ENCODE peak calls at places on chromosome 7, in seven cellular contexts. R is tibial artery; G is upper lobe of left lung; F is upper lobe of right lung; K is heart left ventricle; D is ovary; Z is CD8-positive, alpha-beta T cell. X is an unnamed sample. For H3K4me1 and H3K27me3, the result is how much of the 10 kb centered on the place peaks cover.

GRCh38 chr7:2198206-2198605 is 34.5 kb downstream of the MAD1L1 start:
- DNase-seq in R (peak), G (peak), F (peak), K (no peak), D (no peak), Z (no peak), X (no peak)

GRCh38 chr7:83072576-83073517 is 89.8 kb downstream of the PCLO start:
- DNase-seq in R (no peak), G (no peak), F (no peak), K (no peak), D (no peak), Z (no peak), X (no peak)

GRCh38 chr7:24685706-24686105 is 71.6 kb downstream of the GSDME start:
- DNase-seq in R (no peak), G (no peak), F (no peak), K (no peak), D (no peak), Z (no peak), X (no peak)

GRCh38 chr7:38542156-38542555 is 89.0 kb downstream of the AMPH start:
- DNase-seq in R (no peak), G (no peak), F (no peak), K (no peak), D (no peak), Z (no peak), X (no peak)

GRCh38 chr7:954330-955238 is at the start of gene ADAP1:
- DNase-seq in R (peak), G (peak), F (peak), K (no peak), D (peak), Z (peak), X (peak)

GRCh38 chr7:107147464-107148214 is 21.2 kb upstream of the HBP1 start:
- DNase-seq in R (no peak), G (peak), F (no peak), K (no peak), D (no peak), Z (peak), X (no peak)

GRCh38 chr7:134845461-134845860 is 66.0 kb downstream of the CALD1 start:
- DNase-seq in R (no peak), G (no peak), F (no peak), K (no peak), D (no peak), Z (no peak), X (no peak)

GRCh38 chr7:104973909-104974415 is 40.0 kb upstream of the KMT2E start:
- DNase-seq in R (no peak), G (no peak), F (no peak), K (peak), D (no peak), Z (no peak), X (no peak)

GRCh38 chr7:24665564-24666294 is 91.5 kb downstream of the GSDME start:
- DNase-seq in R (no peak), G (no peak), F (no peak), K (no peak), D (no peak), Z (peak), X (peak)

GRCh38 chr7:106285801-106286492 is 1.2 kb upstream of the NAMPT start:
- DNase-seq in R (no peak), G (no peak), F (no peak), K (no peak), D (no peak), Z (no peak), X (peak)

GRCh38 chr7:36526720-36527548 is 137.3 kb downstream of the ANLN start:
- DNase-seq in R (no peak), G (no peak), F (no peak), K (no peak), D (no peak), Z (no peak), X (no peak)

GRCh38 chr7:101162551-101163280 is 2.7 kb downstream of the VGF start:
- DNase-seq in R (no peak), G (no peak), F (peak), K (no peak), D (peak), Z (no peak), X (no peak)

GRCh38 chr7:131007439-131008330 is 273.7 kb upstream of the KLF14 start:
- DNase-seq in R (no peak), G (peak), F (no peak), K (peak), D (peak), Z (peak), X (peak)

GRCh38 chr7:77867208-77867915 is 68.8 kb downstream of the PHTF2 start:
- DNase-seq in R (no peak), G (no peak), F (no peak), K (no peak), D (no peak), Z (no peak), X (no peak)

GRCh38 chr7:37438879-37439278 is 9.8 kb downstream of the ELMO1 start:
- DNase-seq in R (no peak), G (no peak), F (no peak), K (no peak), D (no peak), Z (no peak), X (no peak)

GRCh38 chr7:25854059-25854458 is 297.9 kb upstream of the NFE2L3 start:
- DNase-seq in R (peak), G (no peak), F (no peak), K (no peak), D (no peak), Z (no peak), X (no peak)
- H3K27ac ChIP-seq in R (peak), G (peak), F (no peak), K (no peak), D (no peak), Z (no peak), X (peak)

DNA sequence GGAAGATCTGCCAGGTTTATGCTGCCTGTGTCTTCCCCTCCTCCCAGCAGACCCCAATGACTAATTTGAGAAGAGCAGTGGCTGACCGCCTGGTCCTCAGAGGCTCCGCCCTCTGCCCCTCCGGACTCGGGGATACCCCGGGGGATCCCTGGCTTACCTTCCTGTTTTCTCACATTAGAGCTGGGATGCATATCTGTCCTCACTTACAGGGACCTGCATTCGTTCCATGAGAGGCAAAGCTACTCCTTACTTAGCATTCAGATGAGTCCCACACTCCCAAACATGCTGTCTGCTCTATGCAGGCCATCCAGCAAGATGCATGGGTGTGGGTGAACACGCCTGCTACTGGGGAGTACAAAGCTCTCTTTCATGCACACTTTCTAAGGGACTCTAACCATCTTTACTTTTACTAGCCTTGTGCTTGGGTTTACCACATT is 24.0 kb downstream of the VOPP1 start:
- DNase-seq in R (no peak), G (no peak), F (no peak), K (no peak), D (no peak), Z (no peak), X (no peak)
- H3K4me1 ChIP-seq in R (under half), G (under half), F (under half), K (under half), D (under half), Z (under half), X (under half)

DNA sequence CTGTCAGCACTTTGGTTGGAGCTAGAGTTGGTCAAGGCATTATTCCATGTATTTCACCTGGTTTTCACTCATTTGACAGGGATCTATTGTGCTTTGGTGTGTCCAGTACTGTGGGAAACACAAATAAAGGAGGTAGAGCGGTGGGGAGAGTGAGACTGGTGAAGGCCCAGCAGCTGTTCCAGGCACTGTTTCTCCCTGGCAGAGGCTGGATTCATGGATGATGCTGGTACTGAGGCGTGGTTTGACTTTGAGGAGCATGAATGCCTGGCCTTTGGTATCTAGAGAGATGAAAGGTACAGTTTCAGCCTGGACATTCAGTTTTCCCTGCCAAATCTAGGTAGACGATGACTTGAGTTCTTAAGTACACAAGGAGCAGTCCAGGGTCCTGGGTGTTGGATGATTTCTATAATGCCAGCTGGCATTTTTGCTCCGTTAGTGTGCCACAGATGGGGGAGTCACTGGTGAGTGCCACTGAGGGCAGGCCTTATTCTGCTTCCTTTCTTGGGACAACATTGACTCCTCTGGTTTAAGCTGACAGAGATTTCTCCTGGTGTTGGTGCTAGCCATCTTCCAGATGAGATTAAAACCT is 162.2 kb upstream of the BMPER start:
- DNase-seq in R (no peak), G (no peak), F (no peak), K (no peak), D (no peak), Z (no peak), X (no peak)
- H3K27me3 ChIP-seq in R (under half), G (under half), F (under half), K (under half), D (under half), Z (under half), X (under half)

GRCh38 chr7:74194686-74195085 is 15.1 kb upstream of the LAT2 start:
- DNase-seq in R (peak), G (no peak), F (peak), K (no peak), D (peak), Z (no peak), X (no peak)
- H3K27ac ChIP-seq in R (no peak), G (no peak), F (no peak), K (no peak), D (no peak), Z (no peak), X (no peak)

GRCh38 chr7:129611246-129612111 is at the start of gene NRF1:
- DNase-seq in R (peak), G (peak), F (peak), K (peak), D (peak), Z (peak), X (peak)

GRCh38 chr7:129615018-129615417 is 3.5 kb downstream of the NRF1 start:
- DNase-seq in R (no peak), G (no peak), F (no peak), K (no peak), D (no peak), Z (no peak), X (no peak)

GRCh38 chr7:129613016-129613337 is 1.5 kb downstream of the NRF1 start:
- DNase-seq in R (no peak), G (no peak), F (no peak), K (no peak), D (no peak), Z (no peak), X (no peak)

GRCh38 chr7:129610709-129611245 is 743 bp upstream of the NRF1 start:
- DNase-seq in R (no peak), G (no peak), F (no peak), K (no peak), D (no peak), Z (no peak), X (no peak)

GRCh38 chr7:129612112-129613015 is 844 bp downstream of the NRF1 start:
- DNase-seq in R (peak), G (peak), F (peak), K (peak), D (peak), Z (peak), X (peak)
- H3K4me1 ChIP-seq in R (under half), G (half or more), F (under half), K (under half), D (under half), Z (under half), X (under half)

GRCh38 chr7:150739045-150739432 is 1.8 kb downstream of the GIMAP5 start:
- DNase-seq in R (no peak), G (no peak), F (no peak), K (no peak), D (no peak), Z (no peak), X (no peak)

GRCh38 chr7:150740053-150740452 is 2.8 kb downstream of the GIMAP5 start:
- DNase-seq in R (no peak), G (no peak), F (no peak), K (no peak), D (no peak), Z (no peak), X (no peak)

GRCh38 chr7:150736864-150737263 is 354 bp upstream of the GIMAP5 start:
- DNase-seq in R (no peak), G (no peak), F (no peak), K (no peak), D (no peak), Z (no peak), X (no peak)

GRCh38 chr7:150737265-150738055 is at the start of gene GIMAP5:
- DNase-seq in R (no peak), G (no peak), F (no peak), K (peak), D (no peak), Z (peak), X (no peak)

GRCh38 chr7:150738092-150739044 is 1.1 kb downstream of the GIMAP5 start:
- DNase-seq in R (no peak), G (no peak), F (no peak), K (no peak), D (no peak), Z (no peak), X (no peak)
- H3K27me3 ChIP-seq in R (under half), G (under half), F (under half), K (under half), D (under half), Z (under half), X (under half)

GRCh38 chr7:47657126-47657525 is 75.2 kb upstream of the TNS3 start:
- DNase-seq in R (no peak), G (no peak), F (no peak), K (no peak), D (no peak), Z (no peak), X (no peak)

GRCh38 chr7:47652591-47652990 is 70.7 kb upstream of the TNS3 start:
- DNase-seq in R (no peak), G (no peak), F (no peak), K (no peak), D (no peak), Z (no peak), X (no peak)

GRCh38 chr7:47651355-47652317 is 69.7 kb upstream of the TNS3 start:
- DNase-seq in R (peak), G (no peak), F (no peak), K (no peak), D (no peak), Z (no peak), X (no peak)

GRCh38 chr7:47654672-47655340 is 72.9 kb upstream of the TNS3 start:
- DNase-seq in R (no peak), G (no peak), F (peak), K (no peak), D (no peak), Z (no peak), X (no peak)

GRCh38 chr7:47653550-47654351 is 71.8 kb upstream of the TNS3 start:
- DNase-seq in R (no peak), G (no peak), F (no peak), K (no peak), D (no peak), Z (no peak), X (no peak)
- H3K27ac ChIP-seq in R (peak), G (no peak), F (no peak), K (no peak), D (no peak), Z (no peak), X (no peak)

GRCh38 chr7:27191716-27192545 is 6.9 kb upstream of the HOXA11 start:
- DNase-seq in R (peak), G (no peak), F (peak), K (no peak), D (no peak), Z (no peak), X (peak)

GRCh38 chr7:27194641-27195379 is 5.1 kb downstream of the HOXA13 start:
- DNase-seq in R (no peak), G (no peak), F (no peak), K (no peak), D (no peak), Z (no peak), X (no peak)

GRCh38 chr7:27193335-27194001 is 6.4 kb downstream of the HOXA13 start:
- DNase-seq in R (peak), G (no peak), F (peak), K (no peak), D (no peak), Z (no peak), X (no peak)

GRCh38 chr7:27192546-27193334 is 7.2 kb downstream of the HOXA13 start:
- DNase-seq in R (peak), G (no peak), F (peak), K (no peak), D (no peak), Z (no peak), X (peak)

DNA sequence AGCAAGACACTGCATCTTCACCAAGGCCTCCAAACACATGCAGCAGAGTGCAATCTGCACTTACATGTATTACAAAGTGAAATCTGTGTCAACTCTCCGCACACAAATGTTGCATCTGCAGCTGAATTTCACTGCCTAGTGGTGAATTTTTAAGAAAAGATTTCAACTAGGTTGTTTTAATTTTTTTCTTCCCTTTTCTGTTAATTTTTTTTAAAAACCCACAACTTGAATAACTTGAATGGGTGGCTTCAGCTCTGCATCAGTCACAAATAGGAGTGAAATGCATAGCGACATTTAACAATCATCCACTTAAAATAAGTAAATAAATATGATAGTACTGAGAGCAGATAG is 5.9 kb downstream of the HOXA13 start:
- DNase-seq in R (no peak), G (no peak), F (no peak), K (no peak), D (no peak), Z (no peak), X (no peak)
- H3K4me1 ChIP-seq in R (under half), G (under half), F (under half), K (under half), D (under half), Z (under half), X (under half)